ENCODE peak calls at places on chromosome 19, in eight cellular contexts. One of them, this sample, is unnamed.

GRCh38 chr19:33248954-33249613 is 23.4 kb upstream of the SLC7A10 start:
- DNase-seq in prostate gland: no peak
- DNase-seq in HFF-Myc: no peak
- DNase-seq in body of pancreas: no peak
- DNase-seq in neural progenitor cell: no peak
- DNase-seq in A673: no peak
- DNase-seq in activated CD8-positive, alpha-beta T cell treated with anti-CD3 and anti-CD28 coated beads for 36 hours: peak
- DNase-seq in AG09309: no peak
- DNase-seq in this sample: no peak

GRCh38 chr19:40907968-40908735 is 26.1 kb upstream of the CYP2A7 start:
- DNase-seq in prostate gland: no peak
- DNase-seq in HFF-Myc: no peak
- DNase-seq in body of pancreas: peak
- DNase-seq in neural progenitor cell: peak
- DNase-seq in A673: no peak
- DNase-seq in activated CD8-positive, alpha-beta T cell treated with anti-CD3 and anti-CD28 coated beads for 36 hours: peak
- DNase-seq in AG09309: no peak
- DNase-seq in this sample: peak

GRCh38 chr19:47609885-47610545 is 1.1 kb downstream of the BICRA start:
- DNase-seq in prostate gland: no peak
- DNase-seq in HFF-Myc: no peak
- DNase-seq in body of pancreas: peak
- DNase-seq in neural progenitor cell: peak
- DNase-seq in A673: peak
- DNase-seq in activated CD8-positive, alpha-beta T cell treated with anti-CD3 and anti-CD28 coated beads for 36 hours: peak
- DNase-seq in AG09309: no peak
- DNase-seq in this sample: peak

GRCh38 chr19:50513746-50514345 is at the start of gene ASPDH:
- DNase-seq in prostate gland: no peak
- DNase-seq in HFF-Myc: no peak
- DNase-seq in body of pancreas: no peak
- DNase-seq in neural progenitor cell: peak
- DNase-seq in A673: no peak
- DNase-seq in activated CD8-positive, alpha-beta T cell treated with anti-CD3 and anti-CD28 coated beads for 36 hours: no peak
- DNase-seq in AG09309: no peak
- DNase-seq in this sample: no peak

GRCh38 chr19:39407644-39408391 is 1.2 kb downstream of the ZFP36 start:
- DNase-seq in prostate gland: peak
- DNase-seq in HFF-Myc: no peak
- DNase-seq in body of pancreas: peak
- DNase-seq in neural progenitor cell: peak
- DNase-seq in A673: no peak
- DNase-seq in activated CD8-positive, alpha-beta T cell treated with anti-CD3 and anti-CD28 coated beads for 36 hours: peak
- DNase-seq in AG09309: no peak
- DNase-seq in this sample: peak

GRCh38 chr19:41795031-41795461 is 1.3 kb upstream of the CEACAM3 start:
- DNase-seq in prostate gland: peak
- DNase-seq in HFF-Myc: no peak
- DNase-seq in body of pancreas: peak
- DNase-seq in neural progenitor cell: peak
- DNase-seq in A673: peak
- DNase-seq in activated CD8-positive, alpha-beta T cell treated with anti-CD3 and anti-CD28 coated beads for 36 hours: peak
- DNase-seq in AG09309: no peak
- DNase-seq in this sample: peak

GRCh38 chr19:45469835-45470146 is 2.0 kb downstream of the FOSB start:
- DNase-seq in prostate gland: peak
- DNase-seq in HFF-Myc: no peak
- DNase-seq in body of pancreas: no peak
- DNase-seq in neural progenitor cell: no peak
- DNase-seq in A673: peak
- DNase-seq in activated CD8-positive, alpha-beta T cell treated with anti-CD3 and anti-CD28 coated beads for 36 hours: peak
- DNase-seq in AG09309: no peak
- DNase-seq in this sample: no peak

GRCh38 chr19:54190503-54190941 is 586 bp upstream of the TSEN34 start:
- DNase-seq in prostate gland: peak
- DNase-seq in HFF-Myc: peak
- DNase-seq in body of pancreas: peak
- DNase-seq in neural progenitor cell: peak
- DNase-seq in A673: peak
- DNase-seq in activated CD8-positive, alpha-beta T cell treated with anti-CD3 and anti-CD28 coated beads for 36 hours: peak
- DNase-seq in AG09309: peak
- DNase-seq in this sample: peak

GRCh38 chr19:49954092-49954825 is 6.7 kb downstream of the SIGLEC11 start:
- DNase-seq in prostate gland: no peak
- DNase-seq in HFF-Myc: no peak
- DNase-seq in body of pancreas: no peak
- DNase-seq in neural progenitor cell: no peak
- DNase-seq in A673: no peak
- DNase-seq in activated CD8-positive, alpha-beta T cell treated with anti-CD3 and anti-CD28 coated beads for 36 hours: no peak
- DNase-seq in AG09309: no peak
- DNase-seq in this sample: no peak

GRCh38 chr19:49676136-49676689 is 858 bp upstream of the PRMT1 start:
- DNase-seq in prostate gland: peak
- DNase-seq in HFF-Myc: peak
- DNase-seq in body of pancreas: peak
- DNase-seq in neural progenitor cell: peak
- DNase-seq in A673: peak
- DNase-seq in activated CD8-positive, alpha-beta T cell treated with anti-CD3 and anti-CD28 coated beads for 36 hours: peak
- DNase-seq in AG09309: peak
- DNase-seq in this sample: peak

GRCh38 chr19:56660381-56661105 is 11.0 kb downstream of the ZNF835 start:
- DNase-seq in prostate gland: no peak
- DNase-seq in HFF-Myc: no peak
- DNase-seq in body of pancreas: peak
- DNase-seq in neural progenitor cell: no peak
- DNase-seq in A673: peak
- DNase-seq in activated CD8-positive, alpha-beta T cell treated with anti-CD3 and anti-CD28 coated beads for 36 hours: peak
- DNase-seq in AG09309: no peak
- DNase-seq in this sample: no peak
- TF ChIP-seq CTCF in prostate gland: no peak
- TF ChIP-seq CTCF in HFF-Myc: peak
- TF ChIP-seq CTCF in body of pancreas: peak
- TF ChIP-seq CTCF in neural progenitor cell: no peak
- TF ChIP-seq CTCF in A673: peak
- TF ChIP-seq CTCF in activated CD8-positive, alpha-beta T cell treated with anti-CD3 and anti-CD28 coated beads for 36 hours: no peak
- TF ChIP-seq CTCF in AG09309: no peak
- TF ChIP-seq CTCF in this sample: no peak

GRCh38 chr19:9565900-9566705 is 18.2 kb downstream of the ZNF121 start:
- DNase-seq in prostate gland: no peak
- DNase-seq in HFF-Myc: no peak
- DNase-seq in body of pancreas: no peak
- DNase-seq in neural progenitor cell: no peak
- DNase-seq in A673: peak
- DNase-seq in activated CD8-positive, alpha-beta T cell treated with anti-CD3 and anti-CD28 coated beads for 36 hours: no peak
- DNase-seq in AG09309: no peak
- DNase-seq in this sample: no peak

GRCh38 chr19:9570255-9570654 is 14.0 kb downstream of the ZNF121 start:
- DNase-seq in prostate gland: no peak
- DNase-seq in HFF-Myc: no peak
- DNase-seq in body of pancreas: no peak
- DNase-seq in neural progenitor cell: no peak
- DNase-seq in A673: no peak
- DNase-seq in activated CD8-positive, alpha-beta T cell treated with anti-CD3 and anti-CD28 coated beads for 36 hours: no peak
- DNase-seq in AG09309: no peak
- DNase-seq in this sample: no peak

DNA sequence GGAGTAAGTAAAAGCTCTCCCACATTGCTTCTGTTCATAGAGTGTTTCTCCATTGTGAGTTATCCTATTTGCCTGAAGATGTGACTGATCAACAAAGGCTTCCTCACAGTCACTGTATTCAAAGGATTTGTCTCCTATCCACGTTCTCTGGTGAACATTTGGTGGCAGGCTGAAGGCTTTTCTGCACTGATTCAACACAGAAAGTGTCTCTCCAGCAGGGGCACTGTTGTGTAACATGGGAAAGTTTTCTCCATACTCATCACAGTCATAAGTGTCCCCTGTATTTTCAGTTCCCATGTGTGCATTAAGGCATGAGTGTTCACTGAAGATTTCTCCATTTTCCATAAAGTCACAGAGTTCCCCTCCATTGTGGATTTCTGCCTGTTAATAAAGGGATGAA is 17.6 kb downstream of the ZNF121 start:
- DNase-seq in prostate gland: no peak
- DNase-seq in HFF-Myc: no peak
- DNase-seq in body of pancreas: no peak
- DNase-seq in neural progenitor cell: no peak
- DNase-seq in A673: no peak
- DNase-seq in activated CD8-positive, alpha-beta T cell treated with anti-CD3 and anti-CD28 coated beads for 36 hours: no peak
- DNase-seq in AG09309: no peak
- DNase-seq in this sample: no peak
- TF ChIP-seq CTCF in prostate gland: no peak
- TF ChIP-seq CTCF in HFF-Myc: no peak
- TF ChIP-seq CTCF in body of pancreas: no peak
- TF ChIP-seq CTCF in neural progenitor cell: no peak
- TF ChIP-seq CTCF in A673: no peak
- TF ChIP-seq CTCF in activated CD8-positive, alpha-beta T cell treated with anti-CD3 and anti-CD28 coated beads for 36 hours: no peak
- TF ChIP-seq CTCF in AG09309: no peak
- TF ChIP-seq CTCF in this sample: no peak

DNA sequence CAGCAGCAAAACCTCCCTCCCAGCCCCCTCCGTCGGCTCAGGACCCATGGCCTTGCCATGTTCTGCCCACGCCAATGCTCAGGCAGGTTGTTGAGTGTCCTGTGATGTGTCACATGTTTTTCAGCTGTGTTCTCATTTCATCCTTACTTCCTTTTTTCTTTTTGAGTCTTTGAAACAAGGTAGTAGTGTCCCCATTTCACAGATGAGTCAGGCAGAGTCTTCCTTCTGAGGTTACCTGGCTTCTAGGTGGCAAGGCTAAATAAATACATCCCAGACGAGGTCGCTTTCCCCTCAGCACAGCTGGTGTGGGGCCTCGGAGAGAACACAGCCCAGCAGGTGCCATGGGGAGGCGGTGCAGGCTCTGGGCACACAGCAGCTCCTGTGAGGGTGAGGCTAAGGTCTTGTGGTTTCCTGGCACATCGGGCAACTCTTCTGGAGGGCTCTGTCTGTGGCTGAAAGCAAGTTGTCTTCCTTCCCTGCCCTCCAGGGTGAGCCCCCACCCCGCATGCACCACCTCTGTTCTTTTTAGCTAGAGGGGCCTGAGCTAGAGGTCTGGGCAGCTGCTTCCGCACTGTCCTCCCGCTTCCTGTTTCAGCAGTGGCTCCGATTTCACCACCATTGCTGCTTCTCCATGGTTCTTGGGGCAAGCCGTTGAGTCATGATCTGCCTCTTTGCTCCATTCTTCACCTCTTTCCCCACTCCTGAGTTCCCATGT is 15.1 kb downstream of the PRAM1 start:
- DNase-seq in prostate gland: no peak
- DNase-seq in HFF-Myc: no peak
- DNase-seq in body of pancreas: no peak
- DNase-seq in neural progenitor cell: no peak
- DNase-seq in A673: no peak
- DNase-seq in activated CD8-positive, alpha-beta T cell treated with anti-CD3 and anti-CD28 coated beads for 36 hours: peak
- DNase-seq in AG09309: no peak
- DNase-seq in this sample: peak
- TF ChIP-seq CTCF in prostate gland: no peak
- TF ChIP-seq CTCF in HFF-Myc: no peak
- TF ChIP-seq CTCF in body of pancreas: no peak
- TF ChIP-seq CTCF in neural progenitor cell: no peak
- TF ChIP-seq CTCF in A673: no peak
- TF ChIP-seq CTCF in activated CD8-positive, alpha-beta T cell treated with anti-CD3 and anti-CD28 coated beads for 36 hours: no peak
- TF ChIP-seq CTCF in AG09309: no peak
- TF ChIP-seq CTCF in this sample: no peak

GRCh38 chr19:13011653-13012389 is 16.5 kb downstream of the NFIX start:
- DNase-seq in prostate gland: no peak
- DNase-seq in HFF-Myc: no peak
- DNase-seq in body of pancreas: no peak
- DNase-seq in neural progenitor cell: no peak
- DNase-seq in A673: no peak
- DNase-seq in activated CD8-positive, alpha-beta T cell treated with anti-CD3 and anti-CD28 coated beads for 36 hours: peak
- DNase-seq in AG09309: no peak
- DNase-seq in this sample: no peak
- TF ChIP-seq CTCF in prostate gland: no peak
- TF ChIP-seq CTCF in HFF-Myc: no peak
- TF ChIP-seq CTCF in body of pancreas: no peak
- TF ChIP-seq CTCF in neural progenitor cell: no peak
- TF ChIP-seq CTCF in A673: no peak
- TF ChIP-seq CTCF in activated CD8-positive, alpha-beta T cell treated with anti-CD3 and anti-CD28 coated beads for 36 hours: no peak
- TF ChIP-seq CTCF in AG09309: no peak
- TF ChIP-seq CTCF in this sample: no peak

DNA sequence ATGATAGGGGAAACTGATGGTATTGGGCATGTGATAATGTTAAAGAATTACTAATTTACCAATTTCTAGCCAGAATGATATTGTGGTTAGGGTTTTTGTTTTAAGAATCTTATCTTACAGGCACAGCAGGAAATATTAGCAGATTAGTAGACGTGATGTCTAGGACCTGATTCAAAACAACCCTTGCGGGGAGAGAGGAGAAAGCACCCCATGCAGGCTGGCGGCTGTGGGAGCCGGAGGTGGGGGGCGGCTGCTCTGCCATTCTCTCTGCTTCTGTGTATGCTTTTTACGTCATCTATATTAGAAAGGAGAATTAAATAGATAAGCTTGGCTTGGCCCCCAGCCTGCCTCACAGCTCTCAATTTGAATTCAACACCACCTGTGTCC is 41.5 kb downstream of the MLLT1 start:
- DNase-seq in prostate gland: no peak
- DNase-seq in HFF-Myc: no peak
- DNase-seq in body of pancreas: no peak
- DNase-seq in neural progenitor cell: no peak
- DNase-seq in A673: no peak
- DNase-seq in activated CD8-positive, alpha-beta T cell treated with anti-CD3 and anti-CD28 coated beads for 36 hours: peak
- DNase-seq in AG09309: no peak
- DNase-seq in this sample: no peak
- TF ChIP-seq CTCF in prostate gland: no peak
- TF ChIP-seq CTCF in HFF-Myc: no peak
- TF ChIP-seq CTCF in body of pancreas: no peak
- TF ChIP-seq CTCF in neural progenitor cell: no peak
- TF ChIP-seq CTCF in A673: no peak
- TF ChIP-seq CTCF in activated CD8-positive, alpha-beta T cell treated with anti-CD3 and anti-CD28 coated beads for 36 hours: no peak
- TF ChIP-seq CTCF in AG09309: no peak
- TF ChIP-seq CTCF in this sample: no peak